ENCODE peak calls at places on chromosomes 16 and 17, in four cellular contexts. U is stimulated activated naive CD4-positive, alpha-beta T cell treated with Interleukin-2 at 50 U/mL for 16 hours; I is memory B cell; C is astrocyte of the spinal cord. R is an unnamed sample.

GRCh38 chr17:16491703-16492612 is at the start of gene LRRC75A:
- DNase-seq in C (no peak), U (peak), I (peak), R (no peak)

GRCh38 chr17:7782237-7782636 is 51.8 kb upstream of the KDM6B start:
- DNase-seq in I (no peak), C (peak), U (no peak), R (no peak)

GRCh38 chr17:27818311-27819170 is 18.2 kb upstream of the NOS2 start:
- DNase-seq in C (no peak), U (no peak), I (no peak), R (no peak)

GRCh38 chr17:35537569-35538209 is at the start of gene SLFN12L:
- DNase-seq in I (no peak), C (no peak), U (no peak), R (no peak)

GRCh38 chr16:28883221-28883996 is 5.1 kb downstream of the ATP2A1 start:
- DNase-seq in U (no peak), C (no peak), I (no peak), R (no peak)

GRCh38 chr17:39923836-39924690 is 3.3 kb downstream of the ORMDL3 start:
- DNase-seq in C (peak), I (no peak), U (no peak), R (no peak)

GRCh38 chr16:23466162-23466885 is 13.3 kb upstream of the COG7 start:
- DNase-seq in C (peak), U (no peak), I (no peak), R (no peak)

GRCh38 chr17:43217614-43218087 is 6.0 kb downstream of the TMEM106A start:
- DNase-seq in C (no peak), U (no peak), I (peak), R (no peak)

GRCh38 chr17:82681547-82681946 is 17.0 kb downstream of the RAB40B start:
- DNase-seq in C (no peak), U (no peak), I (no peak), R (no peak)

GRCh38 chr17:78330570-78331224 is 29.2 kb downstream of the SOCS3 start:
- DNase-seq in I (no peak), C (peak), U (no peak), R (no peak)

GRCh38 chr17:79647456-79647915 is 36.6 kb upstream of the RBFOX3 start:
- DNase-seq in I (peak), U (no peak), C (no peak), R (no peak)

GRCh38 chr16:66150691-66151090 is 215.8 kb upstream of the CDH5 start:
- DNase-seq in U (no peak), I (no peak), C (peak), R (no peak)

GRCh38 chr17:18291718-18292540 is 22.9 kb downstream of the TOP3A start:
- DNase-seq in I (no peak), U (no peak), C (no peak), R (no peak)

GRCh38 chr17:47686276-47686635 is 7.7 kb upstream of the TBKBP1 start:
- DNase-seq in I (no peak), U (no peak), C (no peak), R (no peak)

GRCh38 chr17:10107320-10108165 is 90.9 kb downstream of the GAS7 start:
- DNase-seq in C (no peak), I (no peak), U (no peak), R (no peak)

GRCh38 chr16:22375963-22376640 is 1.7 kb upstream of the CDR2 start:
- DNase-seq in C (no peak), I (no peak), U (no peak), R (no peak)

GRCh38 chr17:10156579-10157488 is 41.6 kb downstream of the GAS7 start:
- DNase-seq in U (no peak), C (no peak), I (peak), R (peak)

GRCh38 chr16:90046971-90047713 is 27.9 kb upstream of the DBNDD1 start:
- DNase-seq in I (peak), C (peak), U (no peak), R (no peak)

GRCh38 chr17:652310-652709 is 62.3 kb downstream of the VPS53 start:
- DNase-seq in C (peak), I (no peak), U (no peak), R (no peak)

GRCh38 chr16:66511615-66512500 is 38.1 kb downstream of the TK2 start:
- DNase-seq in U (no peak), C (peak), I (no peak), R (no peak)

GRCh38 chr17:31492880-31493655 is 101.6 kb downstream of the RAB11FIP4 start:
- DNase-seq in U (peak), I (no peak), C (no peak), R (no peak)

R was measured in central memory CD8-positive, alpha-beta T cell.